ENCODE peak calls at places on chromosomes 13 and 19, in ten cellular contexts. K, L, H, V, X, O, M, T, Y and W are unnamed samples.

GRCh38 chr19:49758292-49758691 is 4.8 kb downstream of the TSKS start:
- DNase-seq in V (no peak), H (peak; percentile 71), O (no peak), L (peak; percentile 79), X (no peak), M (peak; percentile 59), T (no peak), Y (peak; percentile 18), K (no peak), W (no peak)

GRCh38 chr19:29940971-29941585 is 961 bp upstream of the URI1 start:
- DNase-seq in K (no peak), T (no peak), X (no peak), M (no peak), O (no peak), L (no peak), V (no peak), H (no peak), Y (no peak), W (no peak)

GRCh38 chr13:113792821-113793717 is 34.0 kb downstream of the TMEM255B start:
- DNase-seq in O (no peak), K (no peak), V (no peak), T (no peak), H (no peak), Y (no peak), M (no peak), X (no peak), L (no peak), W (no peak)

GRCh38 chr13:100112186-100112838 is 23.4 kb downstream of the PCCA start:
- DNase-seq in M (no peak), X (no peak), L (no peak), H (no peak), Y (no peak), V (no peak), O (no peak), T (no peak), K (no peak), W (no peak)

GRCh38 chr13:68257111-68257842 is 1027.1 kb upstream of the PCDH9 start:
- DNase-seq in T (no peak), M (no peak), O (no peak), Y (no peak), L (peak; percentile 3), V (no peak), H (no peak), X (no peak), K (no peak), W (no peak)

GRCh38 chr13:107866007-107866665 is 349.2 kb downstream of the LIG4 start:
- DNase-seq in L (peak; percentile 52), H (peak; percentile 51), T (no peak), X (no peak), Y (peak; percentile 25), M (no peak), O (no peak), V (no peak), K (no peak), W (no peak)

GRCh38 chr19:49196527-49197240 is 39.1 kb downstream of the TRPM4 start:
- DNase-seq in Y (no peak), O (no peak), K (no peak), T (no peak), X (no peak), V (no peak), H (peak; percentile 12), M (no peak), L (no peak), W (no peak)

GRCh38 chr13:94236876-94237275 is 242.6 kb downstream of the DCT start:
- DNase-seq in T (no peak), M (no peak), X (no peak), Y (peak; percentile 45), O (no peak), V (no peak), L (peak; percentile 10), H (peak; percentile 20), K (no peak), W (no peak)

GRCh38 chr19:17055636-17056035 is 19.6 kb downstream of the HAUS8 start:
- DNase-seq in K (no peak), V (no peak), Y (no peak), X (no peak), O (no peak), H (no peak), M (no peak), T (no peak), L (no peak), W (no peak)